ENCODE peak calls at places on chromosomes 1 and 21, in seven cellular contexts. P is mammary epithelial cell, Y is lower leg skin, N is SJSA1, D is PC-9, Z is NB4, X is psoas muscle. Q is an unnamed sample.

GRCh38 chr1:212754193-212754592 is 37.4 kb downstream of the NSL1 start:
- DNase-seq in Y (no peak), Z (peak; percentile 17), X (no peak), P (no peak), N (no peak), D (no peak), Q (no peak)

GRCh38 chr1:234611799-234612351 is 1.9 kb upstream of the IRF2BP2 start:
- DNase-seq in X (peak; percentile 58), P (no peak), Z (peak; percentile 60), Y (no peak), N (no peak), D (peak; percentile 37), Q (peak; percentile 51)

GRCh38 chr1:207336559-207337467 is 15.3 kb downstream of the CD55 start:
- DNase-seq in N (no peak), D (no peak), X (no peak), Z (peak; percentile 15), P (peak; percentile 45), Y (no peak), Q (no peak)

GRCh38 chr1:230141797-230142607 is 75.0 kb downstream of the GALNT2 start:
- DNase-seq in D (no peak), X (no peak), Z (no peak), N (no peak), Y (no peak), P (no peak), Q (no peak)

GRCh38 chr1:168195199-168196135 is 16.7 kb downstream of the TIPRL start:
- DNase-seq in X (no peak), D (peak; percentile 37), Z (no peak), Y (no peak), P (no peak), N (no peak), Q (no peak)

GRCh38 chr1:158017800-158018595 is 24.6 kb downstream of the KIRREL1 start:
- DNase-seq in Z (no peak), X (no peak), D (no peak), P (no peak), N (peak; percentile 51), Y (no peak), Q (no peak)

GRCh38 chr1:92858564-92859399 is 26.9 kb downstream of the RPL5 start:
- DNase-seq in X (no peak), D (peak; percentile 45), P (peak; percentile 68), Y (peak; percentile 69), Z (peak; percentile 80), N (peak; percentile 77), Q (no peak)

GRCh38 chr1:162390396-162391185 is 9.1 kb downstream of the C1orf226 start:
- DNase-seq in P (no peak), N (no peak), D (no peak), X (no peak), Z (no peak), Y (no peak), Q (peak; percentile 38)

GRCh38 chr1:176691251-176692228 is 228.6 kb downstream of the PAPPA2 start:
- DNase-seq in Z (peak; percentile 55), D (peak; percentile 1), P (peak; percentile 49), N (peak; percentile 22), Y (no peak), X (no peak), Q (no peak)

GRCh38 chr1:63773815-63774616 is at the start of gene ROR1:
- DNase-seq in P (peak; percentile 82), D (peak; percentile 91), X (peak; percentile 88), Y (peak; percentile 83), Z (peak; percentile 21), N (peak; percentile 90), Q (peak; percentile 96)

GRCh38 chr1:94110021-94110761 is 10.8 kb downstream of the ABCA4 start:
- DNase-seq in Z (no peak), Y (no peak), P (no peak), D (no peak), X (no peak), N (no peak), Q (no peak)

GRCh38 chr1:905811-906531 is 17.8 kb upstream of the SAMD11 start:
- DNase-seq in N (no peak), P (no peak), Y (no peak), Z (peak; percentile 6), X (peak; percentile 27), D (no peak), Q (peak; percentile 72)

GRCh38 chr21:38303300-38303699 is 46.5 kb downstream of the KCNJ15 start:
- DNase-seq in D (no peak), Z (no peak), P (peak; percentile 90), X (peak; percentile 61), Y (peak; percentile 87), N (peak; percentile 37), Q (peak; percentile 93)

GRCh38 chr1:52037402-52037814 is 3.8 kb upstream of the KTI12 start:
- DNase-seq in X (no peak), Y (no peak), P (no peak), D (no peak), N (no peak), Z (peak; percentile 18), Q (no peak)

GRCh38 chr1:156102634-156103511 is 11.6 kb upstream of the LMNA start:
- DNase-seq in Z (peak; percentile 43), N (peak; percentile 51), X (no peak), Y (no peak), P (no peak), D (no peak), Q (no peak)

GRCh38 chr1:146007048-146007784 is 10.8 kb upstream of the TXNIP start:
- DNase-seq in N (peak; percentile 79), D (peak; percentile 34), Z (peak; percentile 92), P (peak; percentile 51), Y (peak; percentile 88), X (no peak), Q (peak; percentile 74)

GRCh38 chr1:160024195-160024905 is 7.4 kb downstream of the PIGM start:
- DNase-seq in N (no peak), Y (no peak), Z (no peak), X (no peak), P (no peak), D (no peak), Q (no peak)

GRCh38 chr1:117366982-117367768 is at the start of gene MAN1A2:
- DNase-seq in Y (peak; percentile 81), D (peak; percentile 96), Z (peak; percentile 90), N (peak; percentile 95), X (peak; percentile 89), P (peak; percentile 82), Q (peak; percentile 87)

GRCh38 chr1:8880068-8880676 is 1.7 kb upstream of the ENO1 start:
- DNase-seq in N (peak; percentile 64), D (peak; percentile 61), Z (peak; percentile 92), Y (peak; percentile 64), X (peak; percentile 37), P (peak; percentile 85), Q (peak; percentile 87)
- H3K4me3 ChIP-seq in N (no peak overlapping the region), D (peak overlapping the region; percentile 91), Z (peak overlapping the region; percentile 68), Y (no peak overlapping the region), X (peak overlapping the region; percentile 72), P (no peak overlapping the region), Q (no peak overlapping the region)

DNA sequence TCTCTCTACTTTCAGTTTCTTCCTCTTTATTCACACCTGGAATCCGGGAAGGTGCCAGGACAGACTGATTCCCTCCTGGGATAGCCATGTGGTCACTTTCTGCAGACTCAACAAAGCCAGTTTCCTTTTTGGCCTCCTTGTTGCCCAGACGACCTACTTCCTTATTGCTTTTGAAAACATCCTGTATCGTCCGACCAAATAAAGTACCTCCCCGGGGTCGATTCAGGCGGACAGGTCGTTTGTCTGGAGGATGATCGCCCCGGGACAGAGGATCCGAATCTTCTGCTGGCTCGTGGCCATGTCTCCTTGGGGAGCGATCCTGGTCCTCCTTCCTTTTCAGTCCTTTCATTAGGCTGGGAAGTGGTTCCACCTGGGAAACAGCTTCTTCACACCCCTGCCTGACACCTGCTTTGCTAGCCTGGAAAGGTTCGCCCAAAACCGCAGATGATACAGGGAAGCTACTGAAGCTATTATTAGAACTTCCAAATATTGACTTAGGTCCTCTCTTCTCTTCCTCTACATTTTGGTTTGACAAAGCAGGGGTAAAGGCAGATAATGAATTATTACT is 1.2 kb downstream of the MCM3AP start:
- DNase-seq in X (no peak), P (no peak), D (no peak), N (no peak), Y (no peak), Z (peak; percentile 46), Q (no peak)
- H3K4me3 ChIP-seq in X (peak overlapping the region; percentile 93), P (peak overlapping the region; percentile 90), D (peak overlapping the region; percentile 69), N (no peak overlapping the region), Y (no peak overlapping the region), Z (peak overlapping the region; percentile 93), Q (no peak overlapping the region)

GRCh38 chr1:200862713-200863415 is 9.9 kb upstream of the GPR25 start:
- DNase-seq in P (no peak), X (no peak), Z (no peak), Y (no peak), D (no peak), N (no peak), Q (no peak)
- H3K4me3 ChIP-seq in P (no peak overlapping the region), X (no peak overlapping the region), Z (no peak overlapping the region), Y (no peak overlapping the region), D (no peak overlapping the region), N (no peak overlapping the region), Q (no peak overlapping the region)

GRCh38 chr1:39411526-39411925 is 79.9 kb upstream of the BMP8A start:
- DNase-seq in P (no peak), X (no peak), N (no peak), Z (no peak), Y (no peak), D (no peak), Q (no peak)
- H3K4me3 ChIP-seq in P (peak overlapping the region; percentile 9), X (peak overlapping the region; percentile 84), N (no peak overlapping the region), Z (peak overlapping the region; percentile 75), Y (no peak overlapping the region), D (peak overlapping the region; percentile 97), Q (peak overlapping the region; percentile 0)

GRCh38 chr1:150925080-150925479 is 1.1 kb upstream of the SETDB1 start:
- DNase-seq in Y (no peak), Z (peak; percentile 48), D (no peak), P (no peak), N (no peak), X (no peak), Q (no peak)
- H3K4me3 ChIP-seq in Y (no peak overlapping the region), Z (peak overlapping the region; percentile 62), D (no peak overlapping the region), P (no peak overlapping the region), N (no peak overlapping the region), X (peak overlapping the region; percentile 75), Q (no peak overlapping the region)

GRCh38 chr1:46415514-46415913 is 21.4 kb downstream of the FAAH start:
- DNase-seq in Y (no peak), D (no peak), X (no peak), N (no peak), Z (no peak), P (no peak), Q (no peak)
- H3K4me3 ChIP-seq in Y (no peak overlapping the region), D (no peak overlapping the region), X (no peak overlapping the region), N (no peak overlapping the region), Z (no peak overlapping the region), P (no peak overlapping the region), Q (no peak overlapping the region)

GRCh38 chr1:209612646-209613350 is 29.3 kb downstream of the CAMK1G start:
- DNase-seq in Z (no peak), Y (no peak), X (no peak), P (peak; percentile 77), N (no peak), D (no peak), Q (no peak)
- H3K4me3 ChIP-seq in Z (no peak overlapping the region), Y (no peak overlapping the region), X (no peak overlapping the region), P (no peak overlapping the region), N (no peak overlapping the region), D (no peak overlapping the region), Q (no peak overlapping the region)

Q was measured in tibial artery.